ENCODE peak calls at places on chromosomes 12 and 14, in nine cellular contexts. T is AG09309, C is RWPE1, P is fibroblast of the aortic adventitia, S is endothelial cell, B is tibial nerve, Z is activated B cell treated with CpG ODN at 0.5 μM for 24 hours, E is glutamatergic neuron, M is foreskin fibroblast. Y is an unnamed sample.

GRCh38 chr14:41393512-41393911 is 213.2 kb upstream of the LRFN5 start:
- DNase-seq in T (no peak), C (no peak), P (no peak), S (no peak), B (no peak), Z (no peak), E (no peak), M (no peak), Y (no peak)

GRCh38 chr12:104708891-104709290 is 249.2 kb downstream of the SLC41A2 start:
- DNase-seq in T (no peak), C (no peak), P (no peak), S (no peak), B (no peak), Z (no peak), E (no peak), M (no peak), Y (no peak)

GRCh38 chr12:55842681-55843429 is at the start of gene MMP19:
- DNase-seq in T (peak; percentile 34), C (peak; percentile 68), P (peak; percentile 83), S (no peak), B (peak; percentile 49), Z (no peak), E (no peak), M (peak; percentile 80), Y (no peak)

GRCh38 chr12:12836571-12836970 is 23.4 kb downstream of the DDX47 start:
- DNase-seq in T (no peak), C (no peak), P (no peak), S (no peak), B (no peak), Z (no peak), E (no peak), M (no peak), Y (no peak)

GRCh38 chr14:51304428-51304827 is 64.4 kb downstream of the TMX1 start:
- DNase-seq in T (no peak), C (no peak), P (peak; percentile 56), S (no peak), B (no peak), Z (no peak), E (no peak), M (no peak), Y (no peak)

GRCh38 chr12:107670999-107671643 is 14.5 kb upstream of the PWP1 start:
- DNase-seq in T (no peak), C (no peak), P (no peak), S (peak; percentile 53), B (no peak), Z (no peak), E (peak; percentile 57), M (no peak), Y (peak; percentile 59)

GRCh38 chr14:101174980-101175606 is 271.6 kb upstream of the RTL1 start:
- DNase-seq in T (no peak), C (no peak), P (no peak), S (no peak), B (no peak), Z (no peak), E (no peak), M (no peak), Y (peak; percentile 5)

GRCh38 chr14:59463773-59464650 is 1.2 kb downstream of the GPR135 start:
- DNase-seq in T (no peak), C (no peak), P (no peak), S (peak; percentile 24), B (no peak), Z (peak; percentile 35), E (peak; percentile 54), M (peak; percentile 40), Y (peak; percentile 70)

GRCh38 chr12:65977384-65977783 is 153.1 kb downstream of the HMGA2 start:
- DNase-seq in T (no peak), C (no peak), P (no peak), S (no peak), B (no peak), Z (no peak), E (no peak), M (no peak), Y (no peak)

GRCh38 chr12:4143909-4144308 is 129.7 kb upstream of the CCND2 start:
- DNase-seq in T (no peak), C (no peak), P (no peak), S (no peak), B (no peak), Z (no peak), E (no peak), M (no peak), Y (no peak)

GRCh38 chr12:62629413-62629812 is 162.8 kb downstream of the MON2 start:
- DNase-seq in T (no peak), C (no peak), P (no peak), S (no peak), B (no peak), Z (no peak), E (no peak), M (no peak), Y (no peak)

GRCh38 chr12:62629971-62630739 is 163.5 kb downstream of the MON2 start:
- DNase-seq in T (no peak), C (no peak), P (no peak), S (no peak), B (no peak), Z (no peak), E (no peak), M (no peak), Y (no peak)

GRCh38 chr12:62632521-62632920 is 165.9 kb downstream of the MON2 start:
- DNase-seq in T (peak; percentile 37), C (peak; percentile 34), P (peak; percentile 76), S (peak; percentile 20), B (peak; percentile 38), Z (peak; percentile 35), E (peak; percentile 46), M (peak; percentile 36), Y (peak; percentile 61)

GRCh38 chr12:62635630-62636029 is 169.0 kb downstream of the MON2 start:
- DNase-seq in T (no peak), C (no peak), P (no peak), S (no peak), B (no peak), Z (no peak), E (no peak), M (no peak), Y (no peak)

DNA sequence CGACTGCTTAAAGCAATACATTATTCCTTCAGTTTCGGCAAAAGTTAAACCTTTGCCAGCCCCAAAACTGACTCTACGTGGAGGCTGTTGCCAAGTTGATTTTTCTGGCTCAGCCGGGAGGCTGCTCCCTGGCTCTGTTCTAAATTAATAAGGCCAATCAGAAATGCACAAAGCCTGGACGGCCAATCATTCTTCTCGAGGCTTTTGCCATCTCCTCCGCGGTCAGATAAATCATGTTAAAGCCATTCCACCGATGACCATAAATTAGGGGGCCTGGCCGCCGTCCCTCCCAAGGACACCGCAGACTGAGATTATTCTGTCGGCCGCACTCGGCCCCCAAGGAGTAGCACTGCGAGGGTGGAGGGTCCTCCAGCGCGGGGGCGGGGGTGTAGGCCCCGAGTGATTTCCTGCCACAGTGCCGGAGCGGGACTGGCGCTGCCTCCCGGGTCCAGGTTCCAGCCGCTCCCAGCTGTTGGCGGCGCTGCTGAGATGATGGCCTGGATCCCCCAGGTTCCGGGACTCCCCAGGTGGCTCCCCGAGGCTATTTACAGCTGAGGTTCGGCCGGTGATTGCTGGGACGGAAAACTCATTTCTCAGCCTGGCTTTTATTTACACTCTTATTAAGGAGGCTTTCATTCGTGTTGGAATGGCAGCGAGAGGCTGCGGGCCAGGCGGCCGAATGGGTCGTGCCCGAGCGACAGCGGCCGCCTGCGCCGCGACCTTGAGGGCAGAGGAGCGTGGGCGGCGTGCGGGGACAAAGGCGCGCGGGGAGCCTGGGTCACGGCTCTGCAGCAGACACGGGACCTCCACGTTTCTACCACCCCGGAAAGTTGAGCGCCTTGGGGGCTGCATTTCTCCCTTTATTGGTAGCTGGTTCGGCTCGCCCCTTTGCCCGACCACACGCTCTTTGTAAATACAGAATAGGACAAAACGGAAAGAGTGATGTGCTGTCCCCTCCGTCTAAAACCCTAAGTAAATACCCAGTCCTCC is 165.2 kb downstream of the MON2 start:
- DNase-seq in T (peak; percentile 79), C (peak; percentile 46), P (peak; percentile 97), S (peak; percentile 62), B (peak; percentile 53), Z (peak; percentile 30), E (peak; percentile 59), M (peak; percentile 77), Y (peak; percentile 78)
- TF ChIP-seq CTCF in T (peak; percentile 56), C (peak; percentile 58), P (peak; percentile 49), S (no peak), B (peak; percentile 54), Z (no peak), E (no peak), M (peak; percentile 40), Y (peak; percentile 43)

GRCh38 chr12:24743891-24744793 is 204.8 kb downstream of the BCAT1 start:
- DNase-seq in T (no peak), C (no peak), P (no peak), S (no peak), B (no peak), Z (no peak), E (no peak), M (no peak), Y (no peak)
- TF ChIP-seq CTCF in T (no peak), C (no peak), P (no peak), S (no peak), B (no peak), Z (no peak), E (no peak), M (no peak), Y (no peak)

GRCh38 chr12:124567035-124567672 is at the start of gene NCOR2:
- DNase-seq in T (no peak), C (no peak), P (no peak), S (no peak), B (no peak), Z (no peak), E (peak; percentile 54), M (no peak), Y (peak; percentile 79)
- TF ChIP-seq CTCF in T (no peak), C (no peak), P (no peak), S (no peak), B (no peak), Z (no peak), E (no peak), M (no peak), Y (no peak)

GRCh38 chr14:69244946-69245345 is 15.0 kb upstream of the GALNT16 start:
- DNase-seq in T (peak; percentile 10), C (no peak), P (no peak), S (no peak), B (no peak), Z (no peak), E (no peak), M (peak; percentile 43), Y (no peak)

GRCh38 chr14:69247691-69248440 is 12.1 kb upstream of the GALNT16 start:
- DNase-seq in T (peak; percentile 91), C (no peak), P (peak; percentile 99), S (no peak), B (peak; percentile 72), Z (no peak), E (no peak), M (peak; percentile 93), Y (no peak)

GRCh38 chr14:69249603-69250002 is 10.4 kb upstream of the GALNT16 start:
- DNase-seq in T (no peak), C (no peak), P (no peak), S (no peak), B (no peak), Z (no peak), E (peak; percentile 52), M (no peak), Y (no peak)

GRCh38 chr14:69242311-69243224 is 17.4 kb upstream of the GALNT16 start:
- DNase-seq in T (peak; percentile 55), C (peak; percentile 79), P (peak; percentile 89), S (peak; percentile 55), B (peak; percentile 88), Z (no peak), E (peak; percentile 56), M (peak; percentile 58), Y (peak; percentile 81)

DNA sequence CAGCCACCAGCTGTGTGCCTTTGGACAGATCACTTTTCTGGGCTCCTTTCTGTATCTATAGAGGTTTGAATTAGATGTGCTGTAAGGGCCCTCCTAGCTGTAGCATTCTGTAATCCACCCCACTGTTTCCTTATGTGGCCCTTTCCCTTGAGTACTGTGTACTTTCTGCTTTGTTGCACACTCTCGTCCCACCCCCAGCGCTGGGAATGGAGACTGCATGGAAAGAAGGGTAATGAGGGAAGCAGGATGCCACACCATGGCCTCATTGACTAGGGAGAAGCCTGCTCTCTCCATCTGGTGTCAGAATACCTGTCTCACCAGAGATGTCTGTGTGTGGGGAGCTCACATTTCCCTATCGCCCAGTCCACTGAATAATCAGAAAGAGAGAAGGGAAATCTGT is 13.6 kb upstream of the GALNT16 start:
- DNase-seq in T (no peak), C (no peak), P (no peak), S (no peak), B (no peak), Z (no peak), E (peak; percentile 69), M (no peak), Y (no peak)
- TF ChIP-seq CTCF in T (no peak), C (no peak), P (no peak), S (no peak), B (no peak), Z (no peak), E (peak; percentile 27), M (no peak), Y (no peak)